ENCODE peak calls at places on chromosomes 16 and 17, in eight cellular contexts. M is stimulated activated CD8-positive, alpha-beta memory T cell treated with anti-CD3 and anti-CD28 coated beads, Interleukin-4, amount 100 ng/mL, for 48 hours; D is naive thymus-derived CD8-positive, alpha-beta T cell; J is dermis microvascular lymphatic vessel endothelial cell; X is pons; W is ACHN; G is WTC11; R is colonic mucosa. F is an unnamed sample.

GRCh38 chr17:39926588-39927100 is 757 bp downstream of the ORMDL3 start:
- DNase-seq in M (peak), D (peak), J (no peak), X (no peak), W (peak), G (peak), R (peak), F (no peak)

GRCh38 chr16:89431616-89432015 is 58.7 kb downstream of the ANKRD11 start:
- DNase-seq in M (no peak), D (no peak), J (no peak), X (no peak), W (no peak), G (no peak), R (no peak), F (no peak)

GRCh38 chr16:10870137-10870776 is 6.7 kb upstream of the CIITA start:
- DNase-seq in M (peak), D (no peak), J (no peak), X (no peak), W (no peak), G (no peak), R (no peak), F (no peak)

GRCh38 chr17:73645050-73645871 is 1.0 kb upstream of the SDK2 start:
- DNase-seq in M (peak), D (peak), J (no peak), X (peak), W (no peak), G (peak), R (no peak), F (no peak)

GRCh38 chr16:70529051-70529777 is 5.6 kb downstream of the SF3B3 start:
- DNase-seq in M (no peak), D (no peak), J (peak), X (peak), W (peak), G (no peak), R (no peak), F (no peak)

GRCh38 chr17:74730491-74731346 is 6.3 kb upstream of the RAB37 start:
- DNase-seq in M (peak), D (no peak), J (no peak), X (no peak), W (no peak), G (no peak), R (no peak), F (no peak)

GRCh38 chr16:71883849-71884638 is at the start of gene ZNF821:
- DNase-seq in M (peak), D (peak), J (peak), X (peak), W (peak), G (peak), R (peak), F (peak)

GRCh38 chr16:81618187-81618586 is 160.9 kb upstream of the PLCG2 start:
- DNase-seq in M (no peak), D (no peak), J (no peak), X (no peak), W (no peak), G (no peak), R (no peak), F (no peak)

F was measured in cerebellar nuclear complex.